ENCODE peak calls at places on chromosomes 7 and 10, in five cellular contexts. I is fibroblast of lung, A is GM23338, Q is hepatocyte, S is MM.1S. V is an unnamed sample.

GRCh38 chr7:77887567-77887966 is 89.0 kb downstream of the PHTF2 start:
- DNase-seq in Q (peak; percentile 17), A (no peak), S (no peak), I (peak; percentile 90), V (peak; percentile 35)

GRCh38 chr10:123611243-123611642 is 54.9 kb upstream of the GPR26 start:
- DNase-seq in Q (no peak), I (no peak), S (no peak), A (no peak), V (no peak)

GRCh38 chr7:121447939-121448338 is 51.8 kb upstream of the FAM3C start:
- DNase-seq in I (no peak), A (no peak), S (no peak), Q (no peak), V (no peak)

GRCh38 chr7:89605362-89605761 is 548.9 kb upstream of the STEAP1 start:
- DNase-seq in I (no peak), Q (no peak), S (no peak), A (no peak), V (no peak)

GRCh38 chr10:108515821-108516220 is 1351.3 kb upstream of the SORCS1 start:
- DNase-seq in I (no peak), Q (no peak), S (no peak), A (no peak), V (no peak)

GRCh38 chr7:123096434-123096833 is 100.9 kb upstream of the TAS2R16 start:
- DNase-seq in A (no peak), I (no peak), Q (no peak), S (no peak), V (peak; percentile 53)

GRCh38 chr7:79304711-79305110 is 148.8 kb downstream of the MAGI2 start:
- DNase-seq in Q (no peak), I (no peak), A (no peak), S (no peak), V (no peak)

GRCh38 chr7:131300572-131301466 is 26.9 kb upstream of the MKLN1 start:
- DNase-seq in A (peak; percentile 63), I (peak; percentile 38), S (no peak), Q (no peak), V (no peak)

GRCh38 chr10:129897851-129898463 is 66.1 kb downstream of the EBF3 start:
- DNase-seq in A (no peak), S (no peak), I (no peak), Q (no peak), V (no peak)

GRCh38 chr10:124653811-124654651 is 90.1 kb downstream of the FAM53B start:
- DNase-seq in I (no peak), A (no peak), S (no peak), Q (no peak), V (peak; percentile 66)

GRCh38 chr10:101780818-101781654 is 2.2 kb downstream of the NPM3 start:
- DNase-seq in S (peak; percentile 65), Q (peak; percentile 84), A (peak; percentile 82), I (peak; percentile 41), V (peak; percentile 50)

GRCh38 chr10:124242791-124243190 is 149.4 kb upstream of the CHST15 start:
- DNase-seq in S (no peak), I (no peak), A (no peak), Q (no peak), V (no peak)

GRCh38 chr7:152588350-152588749 is 87.6 kb downstream of the XRCC2 start:
- DNase-seq in I (peak; percentile 90), A (peak; percentile 22), S (no peak), Q (peak; percentile 49), V (peak; percentile 65)

GRCh38 chr10:99172130-99172738 is 63.4 kb downstream of the HPSE2 start:
- DNase-seq in A (peak; percentile 79), S (peak; percentile 25), I (peak; percentile 2), Q (peak; percentile 80), V (peak; percentile 29)

GRCh38 chr7:76262683-76263402 is 39.6 kb upstream of the HSPB1 start:
- DNase-seq in S (peak; percentile 52), I (peak; percentile 47), A (peak; percentile 93), Q (peak; percentile 78), V (peak; percentile 48)

GRCh38 chr7:4610768-4611467 is 71.2 kb upstream of the FOXK1 start:
- DNase-seq in I (peak; percentile 58), A (peak; percentile 87), S (peak; percentile 71), Q (peak; percentile 81), V (peak; percentile 60)

GRCh38 chr10:69004821-69005220 is 16.2 kb downstream of the KIFBP start:
- DNase-seq in I (peak; percentile 34), Q (peak; percentile 25), A (peak; percentile 49), S (peak; percentile 50), V (no peak)

GRCh38 chr7:140214075-140214684 is 37.4 kb upstream of the KDM7A start:
- DNase-seq in S (peak; percentile 86), I (peak; percentile 80), Q (no peak), A (no peak), V (peak; percentile 89)

GRCh38 chr7:129949292-129950133 is 3.2 kb downstream of the UBE2H start:
- DNase-seq in A (peak; percentile 72), I (peak; percentile 88), Q (peak; percentile 62), S (peak; percentile 41), V (peak; percentile 95)

GRCh38 chr7:28086198-28086597 is 94.4 kb downstream of the JAZF1 start:
- DNase-seq in S (peak; percentile 65), A (no peak), Q (no peak), I (no peak), V (no peak)

GRCh38 chr10:127945335-127945734 is 38.4 kb downstream of the PTPRE start:
- DNase-seq in S (no peak), A (no peak), I (peak; percentile 42), Q (peak; percentile 80), V (peak; percentile 93)

GRCh38 chr10:4370376-4370775 is 455.6 kb upstream of the AKR1E2 start:
- DNase-seq in Q (no peak), A (no peak), S (no peak), I (peak; percentile 50), V (no peak)

GRCh38 chr10:47406870-47407648 is 23.0 kb upstream of the ZNF488 start:
- DNase-seq in S (no peak), Q (peak; percentile 89), I (peak; percentile 88), A (peak; percentile 17), V (peak; percentile 97)

GRCh38 chr10:102545265-102545664 is 41.5 kb downstream of the SUFU start:
- DNase-seq in I (no peak), Q (no peak), A (no peak), S (no peak), V (no peak)

GRCh38 chr10:1417574-1417973 is 319.8 kb downstream of the ADARB2 start:
- DNase-seq in A (no peak), I (no peak), S (no peak), Q (no peak), V (no peak)

GRCh38 chr10:87752571-87752970 is 65.5 kb downstream of the ATAD1 start:
- DNase-seq in A (no peak), I (peak; percentile 78), Q (no peak), S (no peak), V (peak; percentile 71)

GRCh38 chr10:132396495-132397035 is 435 bp upstream of the PWWP2B start:
- DNase-seq in I (peak; percentile 31), A (peak; percentile 74), S (peak; percentile 46), Q (peak; percentile 90), V (no peak)

GRCh38 chr7:54596747-54597146 is 54.6 kb downstream of the VSTM2A start:
- DNase-seq in A (no peak), I (no peak), Q (no peak), S (peak; percentile 36), V (no peak)

GRCh38 chr10:119686465-119687191 is 35.4 kb downstream of the BAG3 start:
- DNase-seq in S (peak; percentile 74), A (peak; percentile 92), I (peak; percentile 95), Q (peak; percentile 92), V (peak; percentile 98)
- H2AFZ ChIP-seq in S (peak overlapping the region; percentile 31), A (no peak overlapping the region), I (peak overlapping the region; percentile 5), Q (peak overlapping the region; percentile 70), V (peak overlapping the region; percentile 40)

GRCh38 chr7:120091807-120092206 is 181.2 kb upstream of the KCND2 start:
- DNase-seq in Q (peak; percentile 9), A (no peak), I (no peak), S (no peak), V (no peak)

GRCh38 chr7:120089968-120090367 is 183.0 kb upstream of the KCND2 start:
- DNase-seq in S (no peak), I (no peak), Q (no peak), A (peak; percentile 4), V (no peak)
- H3K4me2 ChIP-seq in S (no peak overlapping the region), I (no peak overlapping the region), Q (no peak overlapping the region), A (no peak overlapping the region), V (no peak overlapping the region)

GRCh38 chr7:134300988-134301387 is 15.7 kb downstream of the SLC35B4 start:
- DNase-seq in I (no peak), A (no peak), S (no peak), Q (no peak), V (no peak)
- H3K27ac ChIP-seq in I (no peak overlapping the region), A (no peak overlapping the region), S (no peak overlapping the region), Q (no peak overlapping the region), V (no peak overlapping the region)

GRCh38 chr7:101362334-101363195 is at the start of gene COL26A1:
- DNase-seq in A (peak; percentile 76), Q (peak; percentile 75), I (peak; percentile 27), S (no peak), V (no peak)
- H2AFZ ChIP-seq in A (peak within 1 kb of the TSS; percentile 93), Q (peak within 1 kb of the TSS; percentile 83), I (no peak within 1 kb of the TSS), S (no peak within 1 kb of the TSS), V (peak within 1 kb of the TSS; percentile 81)

GRCh38 chr10:122181901-122182799 is 88.9 kb upstream of the BTBD16 start:
- DNase-seq in Q (no peak), S (no peak), A (peak; percentile 43), I (peak; percentile 40), V (peak; percentile 11)

GRCh38 chr10:122178655-122179054 is 92.4 kb upstream of the BTBD16 start:
- DNase-seq in Q (no peak), A (peak; percentile 81), I (no peak), S (no peak), V (no peak)

GRCh38 chr10:122185643-122186042 is 85.5 kb upstream of the BTBD16 start:
- DNase-seq in S (no peak), Q (no peak), I (no peak), A (no peak), V (no peak)

GRCh38 chr10:122176232-122176865 is 94.7 kb upstream of the BTBD16 start:
- DNase-seq in S (no peak), Q (no peak), I (peak; percentile 53), A (peak; percentile 77), V (no peak)

DNA sequence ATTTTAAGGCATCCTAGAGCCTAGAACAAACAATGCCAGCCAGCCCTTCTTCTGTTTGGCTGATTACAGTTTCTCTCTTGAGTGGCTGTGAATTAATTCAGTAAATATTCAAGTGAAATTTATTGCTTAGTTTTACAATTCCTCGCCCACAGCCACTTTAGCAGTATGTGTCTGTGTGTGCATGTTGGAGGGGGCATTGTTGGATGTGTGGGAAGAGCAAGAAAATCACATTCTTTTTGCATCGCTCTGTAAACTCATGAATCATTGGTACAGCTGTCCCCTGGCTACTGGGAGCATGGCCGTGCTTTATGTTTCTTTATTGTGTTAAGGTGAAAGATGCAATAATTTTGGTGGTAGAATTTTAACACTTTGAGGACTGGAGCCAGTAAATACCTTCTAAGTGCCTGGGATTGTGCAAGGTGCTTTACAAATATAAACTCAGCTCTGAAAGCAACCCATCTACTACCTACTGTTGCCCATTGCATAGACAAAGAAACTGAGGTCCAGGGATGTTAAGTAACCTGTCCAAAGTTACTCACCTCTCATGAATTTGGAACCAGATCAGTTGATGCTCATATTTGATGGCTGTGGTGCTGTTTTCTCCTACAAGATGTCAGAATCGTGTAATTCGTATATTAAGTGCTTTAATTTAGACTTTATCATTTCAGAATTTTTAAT is 89.9 kb upstream of the BTBD16 start:
- DNase-seq in A (no peak), S (no peak), I (peak; percentile 77), Q (no peak), V (peak; percentile 12)
- H3K4me2 ChIP-seq in A (peak overlapping the region; percentile 28), S (no peak overlapping the region), I (no peak overlapping the region), Q (no peak overlapping the region), V (no peak overlapping the region)

V was measured in mammary epithelial cell.